ENCODE peak calls at places on chromosomes 5 and 9, in four cellular contexts. I is K562, D is GM12878, H is A549. C is an unnamed sample.

GRCh38 chr5:65482280-65482726 is 583 bp upstream of the ADAMTS6 start:
- ATAC-seq in I (peak; percentile 11), D (peak; percentile 12), H (peak; percentile 35), C (peak; percentile 29)

GRCh38 chr9:113566712-113567071 is 103.2 kb downstream of the RGS3 start:
- ATAC-seq in I (no peak), D (no peak), H (no peak), C (no peak)

GRCh38 chr5:139984816-139985215 is 58.3 kb downstream of the NRG2 start:
- ATAC-seq in I (no peak), D (no peak), H (no peak), C (no peak)

GRCh38 chr9:94096819-94097577 is 12.7 kb downstream of the PTPDC1 start:
- ATAC-seq in I (no peak), D (no peak), H (no peak), C (no peak)

GRCh38 chr5:131288328-131288727 is 24.5 kb downstream of the CDC42SE2 start:
- ATAC-seq in I (peak; percentile 44), D (peak; percentile 72), H (no peak), C (no peak)

GRCh38 chr9:89277454-89277853 is 33.5 kb upstream of the CKS2 start:
- ATAC-seq in I (no peak), D (peak; percentile 56), H (no peak), C (no peak)

GRCh38 chr9:94867281-94867841 is 140.9 kb downstream of the AOPEP start:
- ATAC-seq in I (peak; percentile 99), D (no peak), H (peak; percentile 94), C (peak; percentile 91)

GRCh38 chr5:154793599-154794524 is 38.7 kb downstream of the LARP1 start:
- ATAC-seq in I (no peak), D (no peak), H (no peak), C (no peak)

GRCh38 chr9:112059145-112059979 is 115.7 kb downstream of the SUSD1 start:
- ATAC-seq in I (peak; percentile 72), D (peak; percentile 10), H (peak; percentile 92), C (peak; percentile 40)

GRCh38 chr9:94081864-94082468 is 2.3 kb upstream of the PTPDC1 start:
- ATAC-seq in I (no peak), D (no peak), H (no peak), C (no peak)

GRCh38 chr9:75903785-75904360 is 13.4 kb downstream of the PCSK5 start:
- ATAC-seq in I (no peak), D (no peak), H (peak; percentile 81), C (peak; percentile 75)

GRCh38 chr5:172853355-172853975 is 19.4 kb downstream of the ERGIC1 start:
- ATAC-seq in I (peak; percentile 32), D (no peak), H (no peak), C (no peak)

GRCh38 chr9:97284798-97285197 is 22.7 kb upstream of the CCDC180 start:
- ATAC-seq in I (peak; percentile 40), D (no peak), H (no peak), C (no peak)

GRCh38 chr9:121822093-121823085 is 171.0 kb downstream of the DAB2IP start:
- ATAC-seq in I (no peak), D (no peak), H (no peak), C (no peak)

GRCh38 chr5:112794410-112794809 is 56.7 kb downstream of the APC start:
- ATAC-seq in I (peak; percentile 25), D (no peak), H (no peak), C (no peak)

GRCh38 chr5:40436535-40437237 is 243.0 kb upstream of the PTGER4 start:
- ATAC-seq in I (no peak), D (peak; percentile 67), H (no peak), C (no peak)

GRCh38 chr5:77310494-77311216 is 100.2 kb downstream of the PDE8B start:
- ATAC-seq in I (no peak), D (no peak), H (no peak), C (no peak)

GRCh38 chr9:88922091-88922490 is 69.2 kb upstream of the S1PR3 start:
- ATAC-seq in I (no peak), D (no peak), H (no peak), C (no peak)

GRCh38 chr5:173535166-173535975 is 81.1 kb downstream of the BOD1 start:
- ATAC-seq in I (no peak), D (no peak), H (no peak), C (no peak)

DNA sequence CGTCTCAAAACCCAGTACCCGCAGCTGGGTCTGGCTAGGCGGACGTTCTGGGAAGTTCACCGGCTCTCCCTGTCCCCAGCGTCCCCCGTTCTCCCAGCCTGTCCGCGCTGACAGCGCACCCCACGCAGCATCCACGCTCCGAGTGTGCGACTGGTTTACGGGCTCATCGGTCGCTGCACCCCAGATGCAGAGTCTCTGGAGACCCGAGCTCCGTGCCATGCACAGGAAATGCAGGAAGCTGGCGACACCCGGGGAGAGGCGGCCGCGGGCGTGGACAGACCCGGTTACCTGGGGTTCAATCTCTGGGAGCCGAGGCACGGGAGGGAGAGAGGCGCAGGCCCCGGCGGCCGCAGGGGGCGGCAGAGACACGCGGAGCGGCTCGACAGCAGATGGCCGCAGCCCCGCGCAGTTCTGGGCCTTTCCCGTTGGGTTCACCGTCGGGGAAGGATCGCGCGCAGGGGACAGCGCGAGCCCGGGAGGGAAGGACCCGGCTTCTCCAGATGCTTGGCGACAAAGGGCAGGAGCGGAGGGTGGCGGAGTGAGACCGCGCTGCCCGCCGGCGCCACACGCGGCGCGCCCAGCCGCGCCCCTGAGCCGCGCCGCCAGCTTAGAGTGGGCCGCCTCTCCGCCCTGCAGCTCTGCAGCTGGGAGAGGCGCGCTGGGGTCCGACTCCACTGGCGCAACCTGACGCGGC is 558 bp downstream of the SHROOM1 start:
- ATAC-seq in I (peak; percentile 89), D (peak; percentile 90), H (peak; percentile 94), C (peak; percentile 90)
- H3K27ac ChIP-seq in I (peak overlapping the region; percentile 92), D (peak overlapping the region; percentile 18), H (peak overlapping the region; percentile 96), C (peak overlapping the region; percentile 2)

GRCh38 chr9:35814106-35814840 is 569 bp downstream of the HINT2 start:
- ATAC-seq in I (peak; percentile 61), D (peak; percentile 60), H (peak; percentile 64), C (peak; percentile 43)

GRCh38 chr9:35812025-35812602 is at the start of gene SPAG8:
- ATAC-seq in I (peak; percentile 75), D (peak; percentile 78), H (peak; percentile 58), C (peak; percentile 68)

GRCh38 chr9:35816708-35817107 is 1.9 kb upstream of the HINT2 start:
- ATAC-seq in I (no peak), D (no peak), H (no peak), C (no peak)

GRCh38 chr9:35813434-35814105 is 1.3 kb downstream of the HINT2 start:
- ATAC-seq in I (no peak), D (no peak), H (peak; percentile 14), C (no peak)

DNA sequence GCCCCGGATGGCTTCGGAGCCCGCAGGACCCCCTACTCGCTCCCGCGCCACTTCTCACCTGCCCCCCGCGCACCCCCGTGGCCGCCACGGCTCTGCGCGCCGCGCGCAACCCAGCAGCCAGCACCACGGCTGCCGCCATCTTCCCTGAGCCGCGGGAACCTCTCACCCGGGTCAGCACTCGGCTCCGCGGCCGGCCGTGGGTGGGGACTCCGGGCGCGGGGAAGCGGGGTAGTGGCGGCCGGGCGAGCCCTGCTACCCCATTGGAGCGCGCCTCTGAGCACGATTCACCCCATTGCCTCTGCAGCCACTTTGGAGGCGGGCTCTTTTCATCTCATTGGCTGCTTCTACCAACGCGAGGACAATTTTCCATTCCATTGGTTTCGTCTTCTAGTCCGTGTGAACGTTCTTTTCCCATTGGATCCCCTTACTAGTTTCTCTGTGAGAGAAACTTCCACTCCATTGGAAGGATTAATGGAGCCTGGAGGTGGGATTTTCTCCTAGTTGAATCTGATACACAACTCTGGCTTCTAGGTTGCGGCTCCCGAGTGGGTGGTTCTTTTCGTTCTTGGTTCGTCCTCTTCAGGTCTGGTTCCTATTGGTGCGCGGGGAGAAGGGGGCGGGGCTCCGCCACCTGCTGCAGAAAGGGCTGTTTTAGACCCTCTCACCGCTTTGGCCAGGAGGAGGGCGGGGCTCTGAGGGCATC is at the start of gene HINT2:
- ATAC-seq in I (peak; percentile 92), D (peak; percentile 92), H (peak; percentile 86), C (peak; percentile 94)
- TF ChIP-seq EP300 in I (no peak), D (no peak), H (no peak), C (no peak)

GRCh38 chr5:135891804-135892203 is 3.8 kb downstream of the IL9 start:
- ATAC-seq in I (no peak), D (no peak), H (no peak), C (no peak)
- TF ChIP-seq CTCF in I (peak; percentile 17), D (no peak), H (peak; percentile 26), C (no peak)

DNA sequence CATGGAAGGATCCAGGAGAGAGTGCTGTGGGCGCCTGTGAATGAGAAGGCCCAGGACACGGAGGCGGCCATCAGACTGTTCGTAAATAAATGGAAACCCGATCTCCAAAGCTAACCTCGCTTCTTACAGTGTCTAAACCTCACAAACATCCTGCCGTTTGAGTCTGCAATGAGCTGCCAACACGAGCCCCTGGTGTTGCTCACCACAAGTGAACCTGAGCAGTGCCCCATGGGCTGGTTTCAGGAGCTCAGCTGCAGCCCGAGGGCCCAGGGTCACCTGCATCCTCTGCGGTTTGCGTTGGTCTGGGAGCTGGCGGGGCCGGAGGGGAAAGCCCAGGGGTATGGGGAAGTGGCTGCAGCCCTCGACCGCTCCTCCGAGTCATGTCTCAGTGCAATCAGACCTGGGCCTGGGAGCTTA is 57.9 kb upstream of the RXRA start:
- ATAC-seq in I (no peak), D (peak; percentile 92), H (no peak), C (no peak)
- H3K27ac ChIP-seq in I (no peak overlapping the region), D (no peak overlapping the region), H (no peak overlapping the region), C (no peak overlapping the region)

GRCh38 chr5:128534729-128535128 is 3.3 kb downstream of the FBN2 start:
- ATAC-seq in I (no peak), D (no peak), H (no peak), C (no peak)
- TF ChIP-seq EP300 in I (no peak), D (no peak), H (no peak), C (no peak)

GRCh38 chr9:122988141-122988540 is 45.3 kb upstream of the GPR21 start:
- ATAC-seq in I (no peak), D (no peak), H (no peak), C (no peak)

GRCh38 chr9:122988919-122989614 is 44.4 kb upstream of the GPR21 start:
- ATAC-seq in I (no peak), D (no peak), H (no peak), C (no peak)

GRCh38 chr9:122986010-122986409 is 45.2 kb downstream of the RABGAP1 start:
- ATAC-seq in I (no peak), D (no peak), H (no peak), C (no peak)

GRCh38 chr9:122991370-122991830 is 42.1 kb upstream of the GPR21 start:
- ATAC-seq in I (peak; percentile 79), D (peak; percentile 84), H (peak; percentile 64), C (peak; percentile 78)
- TF ChIP-seq CTCF in I (peak; percentile 80), D (peak; percentile 64), H (peak; percentile 79), C (peak; percentile 66)

DNA sequence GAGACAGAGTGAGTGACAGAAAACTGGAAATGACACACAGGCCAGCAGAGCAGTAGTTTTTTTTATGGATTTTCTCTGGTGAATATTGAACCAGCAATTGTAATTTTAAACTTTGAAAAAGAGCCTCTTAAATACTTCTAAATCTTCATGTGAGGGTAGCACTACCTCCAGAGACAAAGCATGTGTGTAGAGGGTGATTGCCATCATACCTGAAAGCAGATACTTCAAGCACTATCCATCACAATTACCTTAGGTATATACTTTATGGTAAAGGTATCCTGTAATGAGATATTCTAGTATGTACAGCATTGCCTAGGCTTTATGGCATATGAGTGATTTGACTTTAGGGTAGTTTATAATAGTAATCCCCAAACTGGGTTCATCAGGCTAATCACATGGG is 3.4 kb upstream of the EBF1 start:
- ATAC-seq in I (no peak), D (no peak), H (no peak), C (no peak)
- H3K27ac ChIP-seq in I (no peak overlapping the region), D (no peak overlapping the region), H (no peak overlapping the region), C (peak overlapping the region; percentile 35)